ENCODE peak calls at places on chromosomes 7 and 10, in four cellular contexts. Y, X, N and S are unnamed samples.

GRCh38 chr7:92988051-92988450 is 129.7 kb downstream of the SAMD9 start:
- DNase-seq in N (no peak), Y (no peak), X (peak; percentile 72), S (peak; percentile 67)

GRCh38 chr10:93226619-93227018 is 152.9 kb downstream of the CYP26A1 start:
- DNase-seq in N (no peak), X (no peak), Y (no peak), S (no peak)

GRCh38 chr10:118922226-118922625 is 107.3 kb upstream of the NANOS1 start:
- DNase-seq in Y (peak; percentile 22), X (no peak), N (peak; percentile 23), S (peak; percentile 66)

GRCh38 chr10:48465860-48466521 is 138.9 kb downstream of the ARHGAP22 start:
- DNase-seq in N (peak; percentile 11), Y (no peak), X (no peak), S (no peak)

GRCh38 chr7:152762056-152762455 is 2.5 kb downstream of the ACTR3B start:
- DNase-seq in N (no peak), Y (no peak), X (peak; percentile 33), S (no peak)

GRCh38 chr7:47600199-47601118 is 18.5 kb upstream of the TNS3 start:
- DNase-seq in N (no peak), Y (no peak), X (peak; percentile 79), S (peak; percentile 87)

GRCh38 chr10:4061441-4061951 is 276.5 kb upstream of the KLF6 start:
- DNase-seq in X (peak; percentile 42), N (peak; percentile 80), Y (peak; percentile 95), S (peak; percentile 73)

GRCh38 chr10:70970830-70971229 is 82.5 kb upstream of the PCBD1 start:
- DNase-seq in N (no peak), Y (no peak), X (peak; percentile 69), S (no peak)

GRCh38 chr7:47327698-47328391 is 254.1 kb downstream of the TNS3 start:
- DNase-seq in N (peak; percentile 83), X (peak; percentile 85), Y (peak; percentile 86), S (peak; percentile 88)

GRCh38 chr7:46764100-46764941 is 817.6 kb downstream of the TNS3 start:
- DNase-seq in X (peak; percentile 97), Y (no peak), N (peak; percentile 31), S (peak; percentile 96)

GRCh38 chr10:88530629-88531382 is 52.3 kb downstream of the RNLS start:
- DNase-seq in X (no peak), Y (no peak), N (no peak), S (no peak)

GRCh38 chr7:10939911-10940747 is 33.5 kb upstream of the PHF14 start:
- DNase-seq in X (peak; percentile 97), N (peak; percentile 89), Y (peak; percentile 95), S (peak; percentile 96)

GRCh38 chr7:130935564-130936157 is 201.7 kb upstream of the KLF14 start:
- DNase-seq in X (no peak), N (no peak), Y (no peak), S (no peak)

GRCh38 chr7:6558837-6559236 is 7.6 kb upstream of the GRID2IP start:
- DNase-seq in Y (no peak), N (peak; percentile 31), X (peak; percentile 47), S (peak; percentile 34)

GRCh38 chr10:102635377-102635776 is 8.9 kb upstream of the TRIM8 start:
- DNase-seq in X (no peak), N (no peak), Y (no peak), S (no peak)

GRCh38 chr7:85177316-85177715 is 9.5 kb downstream of the SEMA3D start:
- DNase-seq in X (no peak), Y (no peak), N (no peak), S (no peak)

GRCh38 chr7:75969704-75970498 is 24.5 kb downstream of the TMEM120A start:
- DNase-seq in N (no peak), X (no peak), Y (no peak), S (peak; percentile 24)

GRCh38 chr10:129771576-129772471 is 192.2 kb downstream of the EBF3 start:
- DNase-seq in N (peak; percentile 7), Y (peak; percentile 67), X (no peak), S (no peak)

GRCh38 chr10:46019541-46020343 is 10.7 kb downstream of the NCOA4 start:
- DNase-seq in Y (no peak), N (no peak), X (peak; percentile 26), S (no peak)
- H3K4me3 ChIP-seq in Y (no peak overlapping the region), N (no peak overlapping the region), X (no peak overlapping the region), S (no peak overlapping the region)

DNA sequence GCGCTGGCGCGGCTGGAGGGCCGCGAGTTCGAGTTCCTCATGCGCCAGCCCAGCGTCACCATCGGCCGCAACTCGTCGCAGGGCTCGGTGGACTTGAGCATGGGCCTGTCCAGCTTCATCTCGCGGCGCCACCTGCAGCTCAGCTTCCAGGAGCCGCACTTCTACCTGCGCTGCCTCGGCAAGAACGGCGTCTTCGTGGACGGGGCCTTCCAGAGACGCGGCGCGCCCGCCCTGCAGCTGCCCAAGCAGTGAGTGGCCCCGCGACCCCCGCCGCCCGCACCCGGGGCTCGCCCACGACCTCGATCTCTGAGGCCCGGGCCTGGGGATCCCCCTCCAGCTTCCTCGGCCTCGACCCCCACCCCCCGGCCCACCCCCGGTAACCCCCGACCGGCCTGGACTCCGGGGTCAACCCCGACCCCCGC is 537 bp downstream of the FOXK1 start:
- DNase-seq in N (peak; percentile 46), X (peak; percentile 55), Y (no peak), S (peak; percentile 59)
- TF ChIP-seq CTCF in N (no peak), X (no peak), Y (no peak), S (no peak)

GRCh38 chr7:95473276-95473985 is 12.3 kb upstream of the ASB4 start:
- DNase-seq in X (no peak), N (no peak), Y (no peak), S (no peak)
- H3K4me3 ChIP-seq in X (no peak overlapping the region), N (no peak overlapping the region), Y (no peak overlapping the region), S (no peak overlapping the region)

GRCh38 chr10:1141261-1141660 is 85.1 kb downstream of the WDR37 start:
- DNase-seq in N (no peak), Y (peak; percentile 29), X (no peak), S (no peak)
- TF ChIP-seq CTCF in N (no peak), Y (no peak), X (no peak), S (no peak)

DNA sequence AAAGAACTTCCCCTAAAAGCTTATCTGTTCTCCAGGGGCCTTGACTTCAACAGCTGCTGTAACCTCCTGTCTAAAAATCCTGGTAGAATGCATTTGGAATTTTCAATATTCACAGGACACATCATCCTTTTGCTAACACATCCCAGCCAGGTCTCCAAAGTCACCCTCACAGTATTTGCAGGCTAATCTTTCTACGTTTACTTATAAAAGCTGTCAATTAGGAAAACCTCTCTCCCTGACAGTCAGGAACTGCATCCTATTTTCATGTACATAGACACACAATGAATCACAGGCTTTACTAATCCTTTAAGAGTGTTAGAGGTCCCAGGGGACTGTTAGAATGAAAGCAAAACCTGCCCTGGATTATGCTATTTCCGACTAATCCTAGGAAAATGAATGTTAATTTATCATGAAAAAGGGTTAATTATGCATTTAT is 102.2 kb downstream of the GFRA1 start:
- DNase-seq in N (no peak), X (peak; percentile 3), Y (no peak), S (peak; percentile 60)
- H3K4me3 ChIP-seq in N (no peak overlapping the region), X (no peak overlapping the region), Y (no peak overlapping the region), S (no peak overlapping the region)